ENCODE peak calls at places on chromosomes 5 and 9, in five cellular contexts. One of them, this sample, is unnamed. For H3K36me3, the result is how much of the 10 kb centered on the place peaks cover.

GRCh38 chr9:131237931-131238401 is 38.3 kb downstream of the FAM78A start:
- DNase-seq in mucosa of descending colon: peak
- DNase-seq in heart right ventricle: peak
- DNase-seq in effector memory CD4-positive, alpha-beta T cell: peak
- DNase-seq in RWPE2: peak
- DNase-seq in this sample: peak

GRCh38 chr9:125608488-125609224 is 98.4 kb downstream of the MAPKAP1 start:
- DNase-seq in heart right ventricle: no peak
- DNase-seq in RWPE2: no peak
- DNase-seq in mucosa of descending colon: no peak
- DNase-seq in effector memory CD4-positive, alpha-beta T cell: no peak
- DNase-seq in this sample: no peak

GRCh38 chr5:180140627-180141006 is 68.4 kb downstream of the RASGEF1C start:
- DNase-seq in effector memory CD4-positive, alpha-beta T cell: no peak
- DNase-seq in RWPE2: no peak
- DNase-seq in mucosa of descending colon: no peak
- DNase-seq in heart right ventricle: no peak
- DNase-seq in this sample: no peak

GRCh38 chr9:16461231-16461840 is 409.1 kb downstream of the BNC2 start:
- DNase-seq in effector memory CD4-positive, alpha-beta T cell: no peak
- DNase-seq in heart right ventricle: no peak
- DNase-seq in RWPE2: no peak
- DNase-seq in mucosa of descending colon: no peak
- DNase-seq in this sample: no peak

GRCh38 chr5:159286420-159287035 is 23.4 kb downstream of the UBLCP1 start:
- DNase-seq in heart right ventricle: no peak
- DNase-seq in RWPE2: no peak
- DNase-seq in mucosa of descending colon: no peak
- DNase-seq in effector memory CD4-positive, alpha-beta T cell: no peak
- DNase-seq in this sample: peak

GRCh38 chr9:109557481-109557880 is 59.4 kb upstream of the PTPN3 start:
- DNase-seq in effector memory CD4-positive, alpha-beta T cell: no peak
- DNase-seq in mucosa of descending colon: no peak
- DNase-seq in heart right ventricle: no peak
- DNase-seq in RWPE2: no peak
- DNase-seq in this sample: no peak

GRCh38 chr9:105054488-105054887 is 126.5 kb upstream of the ABCA1 start:
- DNase-seq in RWPE2: no peak
- DNase-seq in mucosa of descending colon: no peak
- DNase-seq in heart right ventricle: no peak
- DNase-seq in effector memory CD4-positive, alpha-beta T cell: no peak
- DNase-seq in this sample: no peak

GRCh38 chr9:105993051-105993854 is 298.9 kb downstream of the TMEM38B start:
- DNase-seq in RWPE2: no peak
- DNase-seq in mucosa of descending colon: no peak
- DNase-seq in heart right ventricle: no peak
- DNase-seq in effector memory CD4-positive, alpha-beta T cell: no peak
- DNase-seq in this sample: no peak

GRCh38 chr5:125196479-125197183 is 450.2 kb upstream of the ZNF608 start:
- DNase-seq in mucosa of descending colon: no peak
- DNase-seq in effector memory CD4-positive, alpha-beta T cell: no peak
- DNase-seq in heart right ventricle: peak
- DNase-seq in RWPE2: no peak
- DNase-seq in this sample: no peak

GRCh38 chr5:4410151-4410550 is 730.0 kb upstream of the ADAMTS16 start:
- DNase-seq in mucosa of descending colon: no peak
- DNase-seq in heart right ventricle: no peak
- DNase-seq in effector memory CD4-positive, alpha-beta T cell: no peak
- DNase-seq in RWPE2: no peak
- DNase-seq in this sample: no peak

GRCh38 chr9:81522721-81523551 is 166.4 kb downstream of the TLE1 start:
- DNase-seq in RWPE2: no peak
- DNase-seq in effector memory CD4-positive, alpha-beta T cell: no peak
- DNase-seq in mucosa of descending colon: no peak
- DNase-seq in heart right ventricle: peak
- DNase-seq in this sample: no peak

GRCh38 chr5:44605926-44606325 is 202.8 kb upstream of the MRPS30 start:
- DNase-seq in effector memory CD4-positive, alpha-beta T cell: no peak
- DNase-seq in RWPE2: no peak
- DNase-seq in mucosa of descending colon: no peak
- DNase-seq in heart right ventricle: no peak
- DNase-seq in this sample: no peak

GRCh38 chr5:151490617-151491016 is 43.2 kb downstream of the SLC36A1 start:
- DNase-seq in heart right ventricle: no peak
- DNase-seq in mucosa of descending colon: no peak
- DNase-seq in effector memory CD4-positive, alpha-beta T cell: no peak
- DNase-seq in RWPE2: no peak
- DNase-seq in this sample: no peak

GRCh38 chr5:126416266-126416925 is 6.8 kb upstream of the GRAMD2B start:
- DNase-seq in mucosa of descending colon: no peak
- DNase-seq in effector memory CD4-positive, alpha-beta T cell: no peak
- DNase-seq in heart right ventricle: no peak
- DNase-seq in RWPE2: no peak
- DNase-seq in this sample: no peak

GRCh38 chr9:116336133-116336862 is 182.7 kb downstream of the PAPPA start:
- DNase-seq in effector memory CD4-positive, alpha-beta T cell: no peak
- DNase-seq in mucosa of descending colon: no peak
- DNase-seq in heart right ventricle: no peak
- DNase-seq in RWPE2: no peak
- DNase-seq in this sample: no peak

GRCh38 chr5:81802625-81803024 is 51.7 kb upstream of the SSBP2 start:
- DNase-seq in RWPE2: no peak
- DNase-seq in heart right ventricle: no peak
- DNase-seq in effector memory CD4-positive, alpha-beta T cell: no peak
- DNase-seq in mucosa of descending colon: no peak
- DNase-seq in this sample: no peak

GRCh38 chr5:169581580-169582227 is 1.9 kb upstream of the SPDL1 start:
- DNase-seq in effector memory CD4-positive, alpha-beta T cell: peak
- DNase-seq in heart right ventricle: peak
- DNase-seq in RWPE2: no peak
- DNase-seq in mucosa of descending colon: no peak
- DNase-seq in this sample: peak

GRCh38 chr5:128579669-128580068 is 41.6 kb upstream of the FBN2 start:
- DNase-seq in effector memory CD4-positive, alpha-beta T cell: no peak
- DNase-seq in RWPE2: no peak
- DNase-seq in mucosa of descending colon: no peak
- DNase-seq in heart right ventricle: no peak
- DNase-seq in this sample: no peak

GRCh38 chr5:154603978-154604679 is 126.1 kb upstream of the HAND1 start:
- DNase-seq in mucosa of descending colon: no peak
- DNase-seq in heart right ventricle: peak
- DNase-seq in effector memory CD4-positive, alpha-beta T cell: no peak
- DNase-seq in RWPE2: no peak
- DNase-seq in this sample: no peak

GRCh38 chr5:142845402-142845901 is 75.3 kb downstream of the ARHGAP26 start:
- DNase-seq in heart right ventricle: no peak
- DNase-seq in RWPE2: no peak
- DNase-seq in effector memory CD4-positive, alpha-beta T cell: no peak
- DNase-seq in mucosa of descending colon: no peak
- DNase-seq in this sample: no peak

GRCh38 chr9:108083160-108083559 is 593.6 kb upstream of the KLF4 start:
- DNase-seq in effector memory CD4-positive, alpha-beta T cell: no peak
- DNase-seq in RWPE2: no peak
- DNase-seq in heart right ventricle: no peak
- DNase-seq in mucosa of descending colon: no peak
- DNase-seq in this sample: no peak

GRCh38 chr9:129270903-129271431 is 92.9 kb upstream of the IER5L start:
- DNase-seq in heart right ventricle: no peak
- DNase-seq in mucosa of descending colon: no peak
- DNase-seq in effector memory CD4-positive, alpha-beta T cell: no peak
- DNase-seq in RWPE2: peak
- DNase-seq in this sample: no peak

GRCh38 chr5:65928860-65929259 is 2.5 kb downstream of the ERBIN start:
- DNase-seq in heart right ventricle: no peak
- DNase-seq in mucosa of descending colon: no peak
- DNase-seq in effector memory CD4-positive, alpha-beta T cell: no peak
- DNase-seq in RWPE2: no peak
- DNase-seq in this sample: no peak

GRCh38 chr5:119453045-119453383 is 717 bp downstream of the HSD17B4 start:
- DNase-seq in mucosa of descending colon: no peak
- DNase-seq in heart right ventricle: no peak
- DNase-seq in effector memory CD4-positive, alpha-beta T cell: no peak
- DNase-seq in RWPE2: no peak
- DNase-seq in this sample: no peak

GRCh38 chr5:110075656-110076055 is 385.9 kb downstream of the MAN2A1 start:
- DNase-seq in effector memory CD4-positive, alpha-beta T cell: no peak
- DNase-seq in RWPE2: no peak
- DNase-seq in heart right ventricle: no peak
- DNase-seq in mucosa of descending colon: no peak
- DNase-seq in this sample: no peak

GRCh38 chr9:135957431-135957830 is 3.7 kb downstream of the UBAC1 start:
- DNase-seq in RWPE2: no peak
- DNase-seq in heart right ventricle: no peak
- DNase-seq in effector memory CD4-positive, alpha-beta T cell: no peak
- DNase-seq in mucosa of descending colon: no peak
- DNase-seq in this sample: no peak

GRCh38 chr5:92634883-92635282 is 946.1 kb downstream of the NR2F1-AS1 start:
- DNase-seq in heart right ventricle: no peak
- DNase-seq in mucosa of descending colon: peak
- DNase-seq in effector memory CD4-positive, alpha-beta T cell: no peak
- DNase-seq in RWPE2: no peak
- DNase-seq in this sample: no peak

GRCh38 chr9:117523531-117524153 is 108.8 kb upstream of the ASTN2 start:
- DNase-seq in mucosa of descending colon: no peak
- DNase-seq in heart right ventricle: no peak
- DNase-seq in effector memory CD4-positive, alpha-beta T cell: no peak
- DNase-seq in RWPE2: no peak
- DNase-seq in this sample: no peak

GRCh38 chr5:15124461-15124860 is 252.9 kb upstream of the ANKH start:
- DNase-seq in heart right ventricle: no peak
- DNase-seq in mucosa of descending colon: no peak
- DNase-seq in RWPE2: no peak
- DNase-seq in effector memory CD4-positive, alpha-beta T cell: no peak
- DNase-seq in this sample: no peak

GRCh38 chr9:136403915-136404800 is 4.2 kb upstream of the SNAPC4 start:
- DNase-seq in mucosa of descending colon: no peak
- DNase-seq in RWPE2: peak
- DNase-seq in effector memory CD4-positive, alpha-beta T cell: peak
- DNase-seq in heart right ventricle: no peak
- DNase-seq in this sample: peak

GRCh38 chr9:137809038-137809630 is 68.4 kb upstream of the CACNA1B start:
- DNase-seq in RWPE2: no peak
- DNase-seq in effector memory CD4-positive, alpha-beta T cell: no peak
- DNase-seq in heart right ventricle: no peak
- DNase-seq in mucosa of descending colon: no peak
- DNase-seq in this sample: no peak
- H3K36me3 ChIP-seq in RWPE2: under half
- H3K36me3 ChIP-seq in effector memory CD4-positive, alpha-beta T cell: under half
- H3K36me3 ChIP-seq in heart right ventricle: half or more
- H3K36me3 ChIP-seq in mucosa of descending colon: under half
- H3K36me3 ChIP-seq in this sample: under half

GRCh38 chr5:395921-396714 is 46.9 kb upstream of the EXOC3 start:
- DNase-seq in heart right ventricle: no peak
- DNase-seq in RWPE2: peak
- DNase-seq in effector memory CD4-positive, alpha-beta T cell: no peak
- DNase-seq in mucosa of descending colon: peak
- DNase-seq in this sample: no peak

GRCh38 chr5:396715-397032 is 46.3 kb upstream of the EXOC3 start:
- DNase-seq in mucosa of descending colon: peak
- DNase-seq in effector memory CD4-positive, alpha-beta T cell: no peak
- DNase-seq in RWPE2: peak
- DNase-seq in heart right ventricle: no peak
- DNase-seq in this sample: no peak

GRCh38 chr5:393846-394275 is 49.1 kb upstream of the EXOC3 start:
- DNase-seq in mucosa of descending colon: peak
- DNase-seq in RWPE2: peak
- DNase-seq in effector memory CD4-positive, alpha-beta T cell: no peak
- DNase-seq in heart right ventricle: no peak
- DNase-seq in this sample: no peak

GRCh38 chr5:395156-395920 is 47.6 kb upstream of the EXOC3 start:
- DNase-seq in heart right ventricle: no peak
- DNase-seq in RWPE2: peak
- DNase-seq in mucosa of descending colon: peak
- DNase-seq in effector memory CD4-positive, alpha-beta T cell: no peak
- DNase-seq in this sample: no peak

DNA sequence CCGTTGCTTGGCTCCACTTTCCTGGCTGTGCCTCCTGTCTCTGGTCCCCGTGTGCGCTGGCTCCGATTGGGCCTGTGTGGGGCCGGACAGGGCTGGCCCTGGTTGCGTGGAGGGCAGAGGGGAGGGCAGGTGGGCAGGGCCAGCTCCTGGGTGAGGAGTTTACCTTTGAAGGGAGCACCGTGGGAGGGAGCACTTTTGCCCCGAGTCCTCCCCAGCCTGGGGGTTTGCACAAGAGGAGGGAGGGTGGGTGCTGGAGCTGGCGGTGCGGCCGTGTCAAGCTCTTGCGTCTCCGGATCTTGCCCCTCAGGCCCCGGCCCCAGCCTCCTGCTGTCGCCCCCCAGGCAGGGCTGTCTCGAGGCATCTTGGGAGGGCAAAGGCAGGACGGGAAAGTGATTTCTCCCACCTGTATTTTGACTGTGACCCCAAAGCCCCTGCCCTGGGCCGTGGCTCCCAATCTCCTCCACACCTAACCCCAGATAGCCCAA is 48.3 kb upstream of the EXOC3 start:
- DNase-seq in effector memory CD4-positive, alpha-beta T cell: no peak
- DNase-seq in heart right ventricle: no peak
- DNase-seq in mucosa of descending colon: peak
- DNase-seq in RWPE2: no peak
- DNase-seq in this sample: no peak
- H3K36me3 ChIP-seq in effector memory CD4-positive, alpha-beta T cell: under half
- H3K36me3 ChIP-seq in heart right ventricle: under half
- H3K36me3 ChIP-seq in mucosa of descending colon: under half
- H3K36me3 ChIP-seq in RWPE2: under half
- H3K36me3 ChIP-seq in this sample: under half

DNA sequence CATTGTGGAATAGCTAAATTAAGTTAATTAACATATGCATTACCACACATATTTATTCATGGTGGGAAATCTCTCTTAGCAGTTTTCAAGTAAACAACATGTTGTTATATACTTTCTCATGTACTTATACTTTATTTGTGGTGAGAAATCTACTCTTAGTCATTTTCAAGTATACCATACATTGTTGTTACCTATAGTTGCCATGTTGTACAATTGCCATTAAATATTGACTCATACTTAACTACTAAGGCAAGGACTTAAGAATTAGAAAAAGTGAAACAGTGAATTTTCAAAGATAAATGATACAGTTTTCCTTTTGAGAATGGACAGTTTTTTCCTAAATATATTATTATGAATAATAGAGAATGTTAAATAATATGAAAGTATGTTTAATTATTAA is 27.7 kb downstream of the UGCG start:
- DNase-seq in effector memory CD4-positive, alpha-beta T cell: no peak
- DNase-seq in mucosa of descending colon: no peak
- DNase-seq in RWPE2: no peak
- DNase-seq in heart right ventricle: no peak
- DNase-seq in this sample: no peak
- H3K36me3 ChIP-seq in effector memory CD4-positive, alpha-beta T cell: under half
- H3K36me3 ChIP-seq in mucosa of descending colon: under half
- H3K36me3 ChIP-seq in RWPE2: half or more
- H3K36me3 ChIP-seq in heart right ventricle: half or more
- H3K36me3 ChIP-seq in this sample: under half

DNA sequence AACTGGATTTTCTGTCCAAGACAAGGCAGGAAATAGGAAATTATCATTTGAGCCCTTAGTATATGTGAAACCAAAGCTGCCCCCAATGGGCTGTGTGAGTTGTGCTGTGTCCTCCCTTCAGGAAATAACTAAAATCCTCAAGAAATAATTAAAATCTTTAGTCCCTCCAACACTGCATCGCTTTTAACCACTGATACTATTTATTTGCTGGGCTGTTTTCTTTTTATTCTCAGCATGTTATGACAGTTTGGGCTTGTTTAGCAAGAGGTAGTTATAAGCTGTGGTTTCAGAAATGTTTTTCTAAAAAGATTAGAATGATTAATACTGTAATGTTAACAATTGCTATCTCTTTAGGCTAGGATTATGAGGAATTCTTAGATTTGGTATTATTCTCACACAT is 187.0 kb upstream of the KCNN2 start:
- DNase-seq in heart right ventricle: no peak
- DNase-seq in mucosa of descending colon: no peak
- DNase-seq in RWPE2: no peak
- DNase-seq in effector memory CD4-positive, alpha-beta T cell: no peak
- DNase-seq in this sample: no peak
- H3K36me3 ChIP-seq in heart right ventricle: under half
- H3K36me3 ChIP-seq in mucosa of descending colon: under half
- H3K36me3 ChIP-seq in RWPE2: under half
- H3K36me3 ChIP-seq in effector memory CD4-positive, alpha-beta T cell: under half
- H3K36me3 ChIP-seq in this sample: under half

This sample was measured in CD4-positive, CD25-positive, alpha-beta regulatory T cell.